ENCODE peak calls at places on chromosome 16, in five cellular contexts. D is cardiac muscle cell, C is suprapubic skin, B is heart left ventricle, U is hepatocyte. P is an unnamed sample.
A peak's percentile ranks its signal among the peaks of the same experiment; 100 is the strongest.

GRCh38 chr16:88770459-88771293 is 14.3 kb downstream of the PIEZO1 start:
- DNase-seq in C (no peak), B (peak; percentile 76), D (peak; percentile 93), U (peak; percentile 91), P (no peak)

GRCh38 chr16:3542153-3542550 is 35.1 kb downstream of the NLRC3 start:
- DNase-seq in C (no peak), D (no peak), U (no peak), B (no peak), P (no peak)

GRCh38 chr16:49407873-49408565 is 34.4 kb downstream of the C16orf78 start:
- DNase-seq in D (peak; percentile 91), B (peak; percentile 85), C (peak; percentile 85), U (peak; percentile 92), P (peak; percentile 54)

GRCh38 chr16:1543085-1543896 is 9.8 kb downstream of the TMEM204 start:
- DNase-seq in B (peak; percentile 85), U (no peak), D (peak; percentile 45), C (no peak), P (peak; percentile 25)

GRCh38 chr16:64238576-64238975 is 883.3 kb downstream of the CDH11 start:
- DNase-seq in D (no peak), U (no peak), C (no peak), B (no peak), P (no peak)

GRCh38 chr16:77207029-77207428 is 7.8 kb downstream of the SYCE1L start:
- DNase-seq in D (peak; percentile 44), C (no peak), U (no peak), B (no peak), P (no peak)

GRCh38 chr16:85211247-85211910 is 99.1 kb upstream of the CIBAR2 start:
- DNase-seq in C (no peak), B (no peak), U (no peak), D (no peak), P (no peak)

GRCh38 chr16:84504420-84505248 is at the start of gene MEAK7:
- DNase-seq in C (peak; percentile 99), D (peak; percentile 99), U (peak; percentile 99), B (peak; percentile 99), P (peak; percentile 95)

GRCh38 chr16:74226361-74226979 is 70.1 kb upstream of the PSMD7 start:
- DNase-seq in C (no peak), D (peak; percentile 8), U (peak; percentile 48), B (no peak), P (no peak)

GRCh38 chr16:28280881-28281836 is 11.2 kb upstream of the SBK1 start:
- DNase-seq in U (no peak), D (no peak), B (no peak), C (no peak), P (no peak)

GRCh38 chr16:87404764-87405625 is 12.9 kb downstream of the MAP1LC3B start:
- DNase-seq in B (no peak), C (no peak), D (no peak), U (no peak), P (no peak)

GRCh38 chr16:69089091-69089912 is 16.2 kb upstream of the HAS3 start:
- DNase-seq in D (no peak), B (no peak), C (no peak), U (peak; percentile 62), P (no peak)

GRCh38 chr16:75235721-75236193 is 15.7 kb downstream of the BCAR1 start:
- DNase-seq in B (peak; percentile 23), C (peak; percentile 63), U (no peak), D (no peak), P (no peak)

GRCh38 chr16:84049403-84050060 is 6.9 kb upstream of the SLC38A8 start:
- DNase-seq in C (peak; percentile 53), U (no peak), B (no peak), D (no peak), P (no peak)

GRCh38 chr16:27318399-27319256 is 4.9 kb downstream of the IL4R start:
- DNase-seq in D (peak; percentile 58), B (peak; percentile 56), C (peak; percentile 81), U (peak; percentile 38), P (peak; percentile 54)

GRCh38 chr16:23803591-23804123 is 32.1 kb upstream of the PRKCB start:
- DNase-seq in D (peak; percentile 45), C (no peak), U (peak; percentile 45), B (peak; percentile 23), P (peak; percentile 63)

GRCh38 chr16:50227120-50227519 is 39.2 kb upstream of the ADCY7 start:
- DNase-seq in C (no peak), B (no peak), U (no peak), D (no peak), P (no peak)

GRCh38 chr16:28845173-28846079 is 722 bp downstream of the TUFM start:
- DNase-seq in D (peak; percentile 40), U (peak; percentile 69), C (no peak), B (no peak), P (no peak)

GRCh38 chr16:84699147-84699711 is 571 bp upstream of the USP10 start:
- DNase-seq in D (no peak), U (no peak), C (no peak), B (no peak), P (no peak)

GRCh38 chr16:49748322-49748721 is 107.6 kb downstream of the ZNF423 start:
- DNase-seq in D (no peak), U (peak; percentile 70), C (no peak), B (peak; percentile 25), P (no peak)

GRCh38 chr16:87172632-87173031 is 144.6 kb downstream of the C16orf95 start:
- DNase-seq in C (no peak), U (no peak), D (no peak), B (no peak), P (no peak)

GRCh38 chr16:72590179-72590937 is 418.4 kb upstream of the PMFBP1 start:
- DNase-seq in C (no peak), D (peak; percentile 3), B (no peak), U (no peak), P (no peak)

GRCh38 chr16:46844771-46845170 is 13.8 kb upstream of the C16orf87 start:
- DNase-seq in U (no peak), B (no peak), D (no peak), C (no peak), P (no peak)

GRCh38 chr16:81975637-81976036 is 35.6 kb downstream of the SDR42E1 start:
- DNase-seq in D (no peak), B (no peak), C (no peak), U (no peak), P (no peak)

GRCh38 chr16:64184156-64184555 is 937.7 kb downstream of the CDH11 start:
- DNase-seq in U (no peak), B (no peak), C (no peak), D (no peak), P (no peak)

GRCh38 chr16:50948268-50948667 is 202.8 kb downstream of the SALL1 start:
- DNase-seq in U (no peak), C (no peak), B (no peak), D (no peak), P (no peak)

GRCh38 chr16:57029161-57030160 is 40.1 kb downstream of the NLRC5 start:
- DNase-seq in C (no peak), B (no peak), U (no peak), D (no peak), P (no peak)
- H3K27ac ChIP-seq in C (no peak overlapping the region), B (no peak overlapping the region), U (no peak overlapping the region), D (no peak overlapping the region), P (no peak overlapping the region)

GRCh38 chr16:55436587-55436986 is 42.4 kb upstream of the MMP2 start:
- DNase-seq in D (no peak), B (no peak), C (no peak), U (no peak), P (no peak)

GRCh38 chr16:55435387-55435786 is 43.6 kb upstream of the MMP2 start:
- DNase-seq in U (no peak), C (no peak), D (no peak), B (no peak), P (no peak)

GRCh38 chr16:55437627-55438026 is 41.4 kb upstream of the MMP2 start:
- DNase-seq in B (no peak), D (no peak), C (no peak), U (no peak), P (no peak)

GRCh38 chr16:55443434-55443833 is 35.6 kb upstream of the MMP2 start:
- DNase-seq in U (no peak), D (no peak), B (no peak), C (no peak), P (no peak)

DNA sequence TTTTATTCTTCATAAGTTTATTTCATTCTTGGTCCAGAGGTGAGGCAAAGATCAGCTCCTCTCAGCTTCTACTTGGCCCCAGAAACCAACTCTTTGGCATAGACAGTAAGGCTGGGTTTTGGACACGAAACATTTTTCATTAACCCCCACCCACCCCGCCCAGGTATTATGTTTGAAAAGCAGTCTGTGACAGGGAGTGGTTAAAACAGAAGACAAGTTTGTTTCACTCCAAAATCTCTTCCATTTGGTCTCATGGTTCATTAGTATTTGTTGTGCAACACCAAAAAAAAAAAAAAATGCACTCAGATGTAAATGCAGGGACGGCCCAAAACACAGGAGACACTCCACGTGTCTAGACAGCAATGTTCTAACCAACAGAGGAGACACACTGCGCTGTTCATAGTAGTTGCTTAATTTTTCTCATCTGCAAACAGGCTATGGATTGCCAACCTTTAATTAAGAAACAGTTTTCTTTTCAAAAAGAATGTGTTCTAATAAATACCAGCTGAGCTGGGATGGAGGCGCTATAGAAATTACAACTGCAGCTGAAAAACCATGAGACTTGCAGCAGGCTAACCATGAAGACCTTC is 39.8 kb upstream of the MMP2 start:
- DNase-seq in C (no peak), D (no peak), B (no peak), U (no peak), P (no peak)
- TF ChIP-seq CTCF in C (no peak), D (no peak), B (no peak), U (no peak), P (no peak)

DNA sequence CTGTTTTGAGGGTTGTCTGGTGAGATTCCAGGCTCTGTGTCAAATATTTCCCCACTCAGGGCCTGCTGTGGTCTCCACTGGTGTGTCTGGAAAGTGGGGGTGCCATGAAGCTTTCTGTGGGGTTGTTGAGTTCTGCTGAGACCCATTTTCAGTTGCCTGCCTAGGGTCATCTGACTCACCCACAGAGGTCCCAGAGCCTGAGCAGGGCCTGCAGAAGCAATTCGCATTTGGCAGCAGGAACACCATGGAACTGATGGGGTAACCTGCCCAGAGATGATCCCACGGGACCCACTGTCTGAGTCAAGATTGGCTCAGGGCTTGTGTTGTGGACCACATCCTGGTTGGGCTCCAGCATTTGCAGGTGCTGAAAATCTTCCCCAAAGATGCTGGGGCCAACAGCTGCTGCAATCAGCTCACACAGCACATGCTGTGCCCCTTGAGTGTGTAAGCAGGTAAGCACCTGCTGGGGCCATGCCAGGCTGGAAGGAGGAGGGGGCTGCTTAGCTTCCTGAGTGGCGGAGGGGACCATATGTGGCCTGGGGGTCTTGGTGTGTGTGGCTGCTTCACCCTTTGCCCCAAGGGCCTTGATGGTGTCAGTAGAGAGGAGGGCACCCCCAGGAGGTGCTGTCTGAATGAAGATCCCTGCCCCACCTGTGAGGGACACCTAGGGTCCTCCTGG is 1726.1 kb downstream of the TP53TG3F start:
- DNase-seq in C (no peak), U (no peak), D (no peak), B (no peak), P (no peak)
- H3K9me3 ChIP-seq in C (no peaks in the 10 kb centered on the region), U (no peaks in the 10 kb centered on the region), D (peaks cover 4% of the 10 kb centered on the region), B (no peaks in the 10 kb centered on the region), P (peaks cover 18% of the 10 kb centered on the region)

GRCh38 chr16:57535680-57536305 is 578 bp downstream of the CCDC102A start:
- DNase-seq in B (peak; percentile 97), C (peak; percentile 94), D (peak; percentile 94), U (peak; percentile 94), P (peak; percentile 90)

GRCh38 chr16:57534881-57535658 is 1.3 kb downstream of the CCDC102A start:
- DNase-seq in C (peak; percentile 77), U (no peak), D (no peak), B (no peak), P (no peak)

GRCh38 chr16:57537596-57538234 is 1.3 kb upstream of the CCDC102A start:
- DNase-seq in C (peak; percentile 24), B (no peak), D (no peak), U (no peak), P (no peak)

GRCh38 chr16:57537194-57537505 is 779 bp upstream of the CCDC102A start:
- DNase-seq in D (no peak), B (no peak), C (no peak), U (no peak), P (no peak)

GRCh38 chr16:57536306-57537193 is at the start of gene CCDC102A:
- DNase-seq in U (peak; percentile 69), B (peak; percentile 48), D (peak; percentile 64), C (no peak), P (peak; percentile 31)
- H3K27ac ChIP-seq in U (peak within 1 kb of the TSS; percentile 73), B (peak within 1 kb of the TSS; percentile 94), D (peak within 1 kb of the TSS; percentile 94), C (peak within 1 kb of the TSS; percentile 83), P (peak within 1 kb of the TSS; percentile 94)